ENCODE peak calls at places on chromosomes 12 and 14, in eight cellular contexts. G is NCI-H748 treated with DMSO at 0.1 percent for 48 hours, J is iris pigment epithelial cell, R is NCI-H1105, A is germinal center, N is MG63, T is SW 1271, H is GM03348. B is an unnamed sample.

GRCh38 chr12:81727387-81727786 is 31.8 kb downstream of the PPFIA2 start:
- DNase-seq in G (no peak), J (no peak), R (no peak), A (no peak), N (no peak), T (no peak), H (no peak), B (no peak)

GRCh38 chr14:52948039-52948438 is 2.8 kb downstream of the FERMT2 start:
- DNase-seq in G (no peak), J (no peak), R (no peak), A (no peak), N (no peak), T (no peak), H (no peak), B (no peak)

GRCh38 chr14:101286271-101287018 is 274.9 kb upstream of the DIO3 start:
- DNase-seq in G (no peak), J (no peak), R (no peak), A (no peak), N (no peak), T (no peak), H (no peak), B (no peak)

GRCh38 chr12:118741196-118741595 is 240.1 kb upstream of the SRRM4 start:
- DNase-seq in G (no peak), J (no peak), R (no peak), A (no peak), N (no peak), T (no peak), H (no peak), B (peak; percentile 49)

GRCh38 chr12:15800278-15800677 is 11.1 kb upstream of the EPS8 start:
- DNase-seq in G (no peak), J (no peak), R (no peak), A (no peak), N (no peak), T (no peak), H (no peak), B (no peak)

GRCh38 chr12:115385141-115385540 is 701.2 kb upstream of the TBX3 start:
- DNase-seq in G (no peak), J (no peak), R (no peak), A (no peak), N (no peak), T (no peak), H (no peak), B (no peak)

GRCh38 chr12:23550753-23551152 is 398.7 kb downstream of the SOX5 start:
- DNase-seq in G (peak; percentile 18), J (no peak), R (no peak), A (no peak), N (no peak), T (no peak), H (no peak), B (no peak)

GRCh38 chr12:30794591-30795409 is 40.0 kb upstream of the CAPRIN2 start:
- DNase-seq in G (no peak), J (peak; percentile 90), R (no peak), A (no peak), N (peak; percentile 88), T (peak; percentile 100), H (peak; percentile 75), B (peak; percentile 50)

GRCh38 chr12:121765573-121765972 is 27.9 kb downstream of the RHOF start:
- DNase-seq in G (no peak), J (peak; percentile 88), R (no peak), A (no peak), N (peak; percentile 71), T (peak; percentile 51), H (peak; percentile 86), B (peak; percentile 68)

GRCh38 chr12:27207626-27208413 is 36.3 kb upstream of the STK38L start:
- DNase-seq in G (no peak), J (no peak), R (no peak), A (no peak), N (no peak), T (no peak), H (no peak), B (no peak)

GRCh38 chr12:14954269-14954668 is 7.1 kb downstream of the ARHGDIB start:
- DNase-seq in G (no peak), J (peak; percentile 41), R (no peak), A (no peak), N (no peak), T (no peak), H (no peak), B (no peak)

GRCh38 chr12:73589220-73589619 is 948.4 kb upstream of the ATXN7L3B start:
- DNase-seq in G (no peak), J (no peak), R (no peak), A (no peak), N (no peak), T (no peak), H (no peak), B (no peak)

GRCh38 chr14:70873627-70874026 is 33.6 kb upstream of the PCNX1 start:
- DNase-seq in G (no peak), J (no peak), R (no peak), A (no peak), N (no peak), T (no peak), H (no peak), B (no peak)

B was measured in putamen.